ENCODE peak calls at places on chromosome 18, in nine cellular contexts. One of them, this sample, is unnamed. For H3K36me3 and H3K4me1, the result is how much of the 10 kb centered on the place peaks cover.

GRCh38 chr18:68229351-68229750 is 485.6 kb downstream of the TMX3 start:
- DNase-seq in GM23248: no peak
- DNase-seq in K562: no peak
- DNase-seq in HCT116: no peak
- DNase-seq in MM.1S: no peak
- DNase-seq in mammary epithelial cell: no peak
- DNase-seq in colonic mucosa: no peak
- DNase-seq in PC-3: peak
- DNase-seq in DND-41: no peak
- DNase-seq in this sample: no peak

GRCh38 chr18:36662000-36662399 is 166.8 kb downstream of the TPGS2 start:
- DNase-seq in GM23248: peak
- DNase-seq in K562: peak
- DNase-seq in HCT116: no peak
- DNase-seq in MM.1S: no peak
- DNase-seq in mammary epithelial cell: no peak
- DNase-seq in colonic mucosa: no peak
- DNase-seq in PC-3: no peak
- DNase-seq in DND-41: no peak
- DNase-seq in this sample: no peak

GRCh38 chr18:79575891-79576685 is 103.5 kb upstream of the CTDP1 start:
- DNase-seq in GM23248: peak
- DNase-seq in K562: no peak
- DNase-seq in HCT116: no peak
- DNase-seq in MM.1S: no peak
- DNase-seq in mammary epithelial cell: no peak
- DNase-seq in colonic mucosa: no peak
- DNase-seq in PC-3: no peak
- DNase-seq in DND-41: no peak
- DNase-seq in this sample: no peak

GRCh38 chr18:22705328-22705727 is 227.8 kb upstream of the RBBP8 start:
- DNase-seq in GM23248: peak
- DNase-seq in K562: no peak
- DNase-seq in HCT116: no peak
- DNase-seq in MM.1S: no peak
- DNase-seq in mammary epithelial cell: peak
- DNase-seq in colonic mucosa: no peak
- DNase-seq in PC-3: peak
- DNase-seq in DND-41: no peak
- DNase-seq in this sample: no peak

GRCh38 chr18:76983184-76983583 is 149.4 kb downstream of the MBP start:
- DNase-seq in GM23248: peak
- DNase-seq in K562: peak
- DNase-seq in HCT116: peak
- DNase-seq in MM.1S: peak
- DNase-seq in mammary epithelial cell: peak
- DNase-seq in colonic mucosa: peak
- DNase-seq in PC-3: peak
- DNase-seq in DND-41: peak
- DNase-seq in this sample: peak

GRCh38 chr18:48300463-48300961 is 108.7 kb downstream of the ZBTB7C start:
- DNase-seq in GM23248: no peak
- DNase-seq in K562: peak
- DNase-seq in HCT116: no peak
- DNase-seq in MM.1S: peak
- DNase-seq in mammary epithelial cell: peak
- DNase-seq in colonic mucosa: peak
- DNase-seq in PC-3: peak
- DNase-seq in DND-41: peak
- DNase-seq in this sample: no peak

GRCh38 chr18:48797841-48798255 is 152.9 kb downstream of the SMAD7 start:
- DNase-seq in GM23248: no peak
- DNase-seq in K562: peak
- DNase-seq in HCT116: no peak
- DNase-seq in MM.1S: no peak
- DNase-seq in mammary epithelial cell: no peak
- DNase-seq in colonic mucosa: no peak
- DNase-seq in PC-3: no peak
- DNase-seq in DND-41: no peak
- DNase-seq in this sample: no peak

GRCh38 chr18:48740846-48741485 is 202.1 kb downstream of the CTIF start:
- DNase-seq in GM23248: no peak
- DNase-seq in K562: no peak
- DNase-seq in HCT116: no peak
- DNase-seq in MM.1S: no peak
- DNase-seq in mammary epithelial cell: peak
- DNase-seq in colonic mucosa: no peak
- DNase-seq in PC-3: no peak
- DNase-seq in DND-41: no peak
- DNase-seq in this sample: no peak

GRCh38 chr18:48575658-48576453 is 37.0 kb downstream of the CTIF start:
- DNase-seq in GM23248: no peak
- DNase-seq in K562: no peak
- DNase-seq in HCT116: no peak
- DNase-seq in MM.1S: no peak
- DNase-seq in mammary epithelial cell: no peak
- DNase-seq in colonic mucosa: no peak
- DNase-seq in PC-3: no peak
- DNase-seq in DND-41: no peak
- DNase-seq in this sample: no peak

GRCh38 chr18:46829947-46830346 is 73.1 kb upstream of the ST8SIA5 start:
- DNase-seq in GM23248: no peak
- DNase-seq in K562: no peak
- DNase-seq in HCT116: no peak
- DNase-seq in MM.1S: no peak
- DNase-seq in mammary epithelial cell: no peak
- DNase-seq in colonic mucosa: no peak
- DNase-seq in PC-3: no peak
- DNase-seq in DND-41: no peak
- DNase-seq in this sample: no peak

GRCh38 chr18:48538531-48539405 is at the start of gene CTIF:
- DNase-seq in GM23248: peak
- DNase-seq in K562: peak
- DNase-seq in HCT116: peak
- DNase-seq in MM.1S: peak
- DNase-seq in mammary epithelial cell: peak
- DNase-seq in colonic mucosa: peak
- DNase-seq in PC-3: peak
- DNase-seq in DND-41: peak
- DNase-seq in this sample: peak

GRCh38 chr18:57269756-57270534 is 82.4 kb upstream of the ST8SIA3 start:
- DNase-seq in GM23248: no peak
- DNase-seq in K562: no peak
- DNase-seq in HCT116: no peak
- DNase-seq in MM.1S: no peak
- DNase-seq in mammary epithelial cell: no peak
- DNase-seq in colonic mucosa: no peak
- DNase-seq in PC-3: no peak
- DNase-seq in DND-41: no peak
- DNase-seq in this sample: no peak

GRCh38 chr18:68757121-68757520 is 40.8 kb upstream of the CCDC102B start:
- DNase-seq in GM23248: no peak
- DNase-seq in K562: no peak
- DNase-seq in HCT116: no peak
- DNase-seq in MM.1S: no peak
- DNase-seq in mammary epithelial cell: no peak
- DNase-seq in colonic mucosa: no peak
- DNase-seq in PC-3: no peak
- DNase-seq in DND-41: no peak
- DNase-seq in this sample: no peak

GRCh38 chr18:48213791-48214190 is 195.4 kb downstream of the ZBTB7C start:
- DNase-seq in GM23248: no peak
- DNase-seq in K562: no peak
- DNase-seq in HCT116: no peak
- DNase-seq in MM.1S: no peak
- DNase-seq in mammary epithelial cell: no peak
- DNase-seq in colonic mucosa: peak
- DNase-seq in PC-3: no peak
- DNase-seq in DND-41: no peak
- DNase-seq in this sample: no peak

GRCh38 chr18:9545029-9545428 is 69.3 kb downstream of the PPP4R1 start:
- DNase-seq in GM23248: no peak
- DNase-seq in K562: no peak
- DNase-seq in HCT116: no peak
- DNase-seq in MM.1S: no peak
- DNase-seq in mammary epithelial cell: no peak
- DNase-seq in colonic mucosa: no peak
- DNase-seq in PC-3: no peak
- DNase-seq in DND-41: no peak
- DNase-seq in this sample: no peak

GRCh38 chr18:9546468-9546867 is 67.9 kb downstream of the PPP4R1 start:
- DNase-seq in GM23248: no peak
- DNase-seq in K562: no peak
- DNase-seq in HCT116: no peak
- DNase-seq in MM.1S: no peak
- DNase-seq in mammary epithelial cell: no peak
- DNase-seq in colonic mucosa: no peak
- DNase-seq in PC-3: no peak
- DNase-seq in DND-41: no peak
- DNase-seq in this sample: no peak

GRCh38 chr18:9549405-9549804 is 65.0 kb downstream of the PPP4R1 start:
- DNase-seq in GM23248: no peak
- DNase-seq in K562: no peak
- DNase-seq in HCT116: no peak
- DNase-seq in MM.1S: no peak
- DNase-seq in mammary epithelial cell: no peak
- DNase-seq in colonic mucosa: no peak
- DNase-seq in PC-3: peak
- DNase-seq in DND-41: no peak
- DNase-seq in this sample: no peak

GRCh38 chr18:9550413-9550812 is 63.9 kb downstream of the PPP4R1 start:
- DNase-seq in GM23248: no peak
- DNase-seq in K562: no peak
- DNase-seq in HCT116: no peak
- DNase-seq in MM.1S: no peak
- DNase-seq in mammary epithelial cell: no peak
- DNase-seq in colonic mucosa: no peak
- DNase-seq in PC-3: no peak
- DNase-seq in DND-41: no peak
- DNase-seq in this sample: no peak

GRCh38 chr18:9547767-9548166 is 66.6 kb downstream of the PPP4R1 start:
- DNase-seq in GM23248: no peak
- DNase-seq in K562: no peak
- DNase-seq in HCT116: no peak
- DNase-seq in MM.1S: no peak
- DNase-seq in mammary epithelial cell: no peak
- DNase-seq in colonic mucosa: no peak
- DNase-seq in PC-3: no peak
- DNase-seq in DND-41: no peak
- DNase-seq in this sample: no peak
- H3K36me3 ChIP-seq in GM23248: under half
- H3K36me3 ChIP-seq in K562: half or more
- H3K36me3 ChIP-seq in HCT116: under half
- H3K36me3 ChIP-seq in MM.1S: under half
- H3K36me3 ChIP-seq in mammary epithelial cell: half or more
- H3K36me3 ChIP-seq in colonic mucosa: under half
- H3K36me3 ChIP-seq in PC-3: half or more
- H3K36me3 ChIP-seq in DND-41: half or more
- H3K36me3 ChIP-seq in this sample: half or more

DNA sequence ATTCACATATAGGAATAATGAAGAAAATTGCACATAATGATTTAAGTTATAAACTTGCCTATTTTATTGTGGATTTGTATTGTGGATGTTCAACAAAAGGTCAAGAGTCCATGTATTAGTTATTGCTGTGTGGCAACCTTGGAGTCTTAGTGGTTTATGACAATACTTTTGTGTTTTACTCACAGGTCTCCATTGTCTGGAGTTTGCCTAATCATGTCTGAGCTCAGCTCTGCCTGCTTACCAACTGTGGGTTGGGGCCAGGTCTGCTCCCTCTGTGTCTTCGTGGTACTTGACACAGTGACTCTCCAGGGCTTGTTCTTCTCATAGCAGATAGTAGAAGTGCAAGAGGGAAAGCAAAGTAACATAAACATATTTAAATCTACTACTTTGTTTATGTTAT is 382.5 kb downstream of the CBLN2 start:
- DNase-seq in GM23248: no peak
- DNase-seq in K562: no peak
- DNase-seq in HCT116: no peak
- DNase-seq in MM.1S: peak
- DNase-seq in mammary epithelial cell: no peak
- DNase-seq in colonic mucosa: no peak
- DNase-seq in PC-3: no peak
- DNase-seq in DND-41: no peak
- DNase-seq in this sample: no peak
- H3K9ac ChIP-seq in GM23248: no peak
- H3K9ac ChIP-seq in K562: no peak
- H3K9ac ChIP-seq in HCT116: no peak
- H3K9ac ChIP-seq in MM.1S: no peak
- H3K9ac ChIP-seq in mammary epithelial cell: no peak
- H3K9ac ChIP-seq in colonic mucosa: no peak
- H3K9ac ChIP-seq in PC-3: no peak
- H3K9ac ChIP-seq in DND-41: no peak
- H3K9ac ChIP-seq in this sample: no peak

GRCh38 chr18:55296761-55297160 is 291.2 kb downstream of the TCF4 start:
- DNase-seq in GM23248: no peak
- DNase-seq in K562: no peak
- DNase-seq in HCT116: no peak
- DNase-seq in MM.1S: no peak
- DNase-seq in mammary epithelial cell: no peak
- DNase-seq in colonic mucosa: no peak
- DNase-seq in PC-3: no peak
- DNase-seq in DND-41: no peak
- DNase-seq in this sample: no peak

GRCh38 chr18:55302337-55302833 is 285.6 kb downstream of the TCF4 start:
- DNase-seq in GM23248: peak
- DNase-seq in K562: no peak
- DNase-seq in HCT116: no peak
- DNase-seq in MM.1S: no peak
- DNase-seq in mammary epithelial cell: no peak
- DNase-seq in colonic mucosa: no peak
- DNase-seq in PC-3: no peak
- DNase-seq in DND-41: no peak
- DNase-seq in this sample: no peak

GRCh38 chr18:55301836-55302235 is 286.2 kb downstream of the TCF4 start:
- DNase-seq in GM23248: no peak
- DNase-seq in K562: peak
- DNase-seq in HCT116: no peak
- DNase-seq in MM.1S: no peak
- DNase-seq in mammary epithelial cell: no peak
- DNase-seq in colonic mucosa: no peak
- DNase-seq in PC-3: no peak
- DNase-seq in DND-41: no peak
- DNase-seq in this sample: no peak

GRCh38 chr18:55301196-55301540 is 286.8 kb downstream of the TCF4 start:
- DNase-seq in GM23248: peak
- DNase-seq in K562: no peak
- DNase-seq in HCT116: no peak
- DNase-seq in MM.1S: no peak
- DNase-seq in mammary epithelial cell: no peak
- DNase-seq in colonic mucosa: no peak
- DNase-seq in PC-3: no peak
- DNase-seq in DND-41: no peak
- DNase-seq in this sample: no peak

GRCh38 chr18:55300469-55301195 is 287.4 kb downstream of the TCF4 start:
- DNase-seq in GM23248: peak
- DNase-seq in K562: peak
- DNase-seq in HCT116: no peak
- DNase-seq in MM.1S: no peak
- DNase-seq in mammary epithelial cell: no peak
- DNase-seq in colonic mucosa: no peak
- DNase-seq in PC-3: no peak
- DNase-seq in DND-41: no peak
- DNase-seq in this sample: peak
- H3K4me1 ChIP-seq in GM23248: under half
- H3K4me1 ChIP-seq in K562: under half
- H3K4me1 ChIP-seq in HCT116: under half
- H3K4me1 ChIP-seq in MM.1S: under half
- H3K4me1 ChIP-seq in mammary epithelial cell: under half
- H3K4me1 ChIP-seq in colonic mucosa: under half
- H3K4me1 ChIP-seq in PC-3: under half
- H3K4me1 ChIP-seq in DND-41: under half
- H3K4me1 ChIP-seq in this sample: under half

GRCh38 chr18:61889541-61889940 is 3.3 kb downstream of the RNF152 start:
- DNase-seq in GM23248: no peak
- DNase-seq in K562: no peak
- DNase-seq in HCT116: no peak
- DNase-seq in MM.1S: no peak
- DNase-seq in mammary epithelial cell: no peak
- DNase-seq in colonic mucosa: no peak
- DNase-seq in PC-3: no peak
- DNase-seq in DND-41: no peak
- DNase-seq in this sample: no peak
- H3K36me3 ChIP-seq in GM23248: under half
- H3K36me3 ChIP-seq in K562: under half
- H3K36me3 ChIP-seq in HCT116: under half
- H3K36me3 ChIP-seq in MM.1S: under half
- H3K36me3 ChIP-seq in mammary epithelial cell: under half
- H3K36me3 ChIP-seq in colonic mucosa: under half
- H3K36me3 ChIP-seq in PC-3: under half
- H3K36me3 ChIP-seq in DND-41: under half
- H3K36me3 ChIP-seq in this sample: under half